ENCODE peak calls at places on chromosomes 3 and 15, in nine cellular contexts. One of them, this sample, is unnamed.

GRCh38 chr15:66285462-66286280 is 7.7 kb upstream of the DIS3L start:
- DNase-seq in aorta: no peak
- DNase-seq in omental fat pad: no peak
- DNase-seq in prostate gland: no peak
- DNase-seq in amygdala: no peak
- DNase-seq in pancreas: no peak
- DNase-seq in NCI-H1092: no peak
- DNase-seq in coronary artery: no peak
- DNase-seq in NCI-H510A treated with DMSO at 0.1 percent for 48 hours: no peak
- DNase-seq in this sample: no peak

GRCh38 chr3:188817103-188817919 is 354.5 kb upstream of the TPRG1 start:
- DNase-seq in pancreas: no peak
- DNase-seq in prostate gland: no peak
- DNase-seq in NCI-H510A treated with DMSO at 0.1 percent for 48 hours: no peak
- DNase-seq in NCI-H1092: no peak
- DNase-seq in aorta: no peak
- DNase-seq in omental fat pad: no peak
- DNase-seq in coronary artery: no peak
- DNase-seq in amygdala: no peak
- DNase-seq in this sample: no peak

GRCh38 chr3:9508781-9509180 is 44.8 kb downstream of the LHFPL4 start:
- DNase-seq in coronary artery: no peak
- DNase-seq in NCI-H510A treated with DMSO at 0.1 percent for 48 hours: no peak
- DNase-seq in aorta: no peak
- DNase-seq in amygdala: no peak
- DNase-seq in NCI-H1092: no peak
- DNase-seq in pancreas: no peak
- DNase-seq in prostate gland: no peak
- DNase-seq in omental fat pad: no peak
- DNase-seq in this sample: no peak

GRCh38 chr3:104768886-104769285 is 597.8 kb upstream of the ALCAM start:
- DNase-seq in prostate gland: no peak
- DNase-seq in pancreas: no peak
- DNase-seq in NCI-H510A treated with DMSO at 0.1 percent for 48 hours: no peak
- DNase-seq in NCI-H1092: no peak
- DNase-seq in amygdala: no peak
- DNase-seq in aorta: no peak
- DNase-seq in omental fat pad: no peak
- DNase-seq in coronary artery: no peak
- DNase-seq in this sample: no peak

GRCh38 chr3:67605377-67605776 is 49.0 kb downstream of the SUCLG2 start:
- DNase-seq in prostate gland: no peak
- DNase-seq in omental fat pad: no peak
- DNase-seq in NCI-H510A treated with DMSO at 0.1 percent for 48 hours: no peak
- DNase-seq in pancreas: no peak
- DNase-seq in aorta: no peak
- DNase-seq in coronary artery: no peak
- DNase-seq in amygdala: no peak
- DNase-seq in NCI-H1092: no peak
- DNase-seq in this sample: peak

GRCh38 chr15:41438206-41438605 is 21.3 kb downstream of the RTF1 start:
- DNase-seq in NCI-H510A treated with DMSO at 0.1 percent for 48 hours: no peak
- DNase-seq in prostate gland: no peak
- DNase-seq in amygdala: no peak
- DNase-seq in pancreas: no peak
- DNase-seq in coronary artery: no peak
- DNase-seq in aorta: peak
- DNase-seq in omental fat pad: no peak
- DNase-seq in NCI-H1092: no peak
- DNase-seq in this sample: no peak

GRCh38 chr15:62568004-62568403 is 402.9 kb upstream of the C2CD4B start:
- DNase-seq in amygdala: no peak
- DNase-seq in omental fat pad: no peak
- DNase-seq in NCI-H510A treated with DMSO at 0.1 percent for 48 hours: no peak
- DNase-seq in aorta: no peak
- DNase-seq in prostate gland: no peak
- DNase-seq in pancreas: no peak
- DNase-seq in NCI-H1092: no peak
- DNase-seq in coronary artery: no peak
- DNase-seq in this sample: no peak

GRCh38 chr15:85929786-85930185 is 135.1 kb upstream of the KLHL25 start:
- DNase-seq in NCI-H1092: no peak
- DNase-seq in aorta: no peak
- DNase-seq in NCI-H510A treated with DMSO at 0.1 percent for 48 hours: no peak
- DNase-seq in prostate gland: no peak
- DNase-seq in coronary artery: no peak
- DNase-seq in pancreas: no peak
- DNase-seq in omental fat pad: no peak
- DNase-seq in amygdala: no peak
- DNase-seq in this sample: no peak

GRCh38 chr15:53412542-53412941 is 346.9 kb downstream of the WDR72 start:
- DNase-seq in pancreas: no peak
- DNase-seq in NCI-H510A treated with DMSO at 0.1 percent for 48 hours: no peak
- DNase-seq in amygdala: no peak
- DNase-seq in NCI-H1092: no peak
- DNase-seq in prostate gland: no peak
- DNase-seq in aorta: no peak
- DNase-seq in omental fat pad: no peak
- DNase-seq in coronary artery: no peak
- DNase-seq in this sample: no peak

GRCh38 chr15:77035999-77036471 is 34.9 kb downstream of the TSPAN3 start:
- DNase-seq in coronary artery: peak
- DNase-seq in amygdala: no peak
- DNase-seq in aorta: peak
- DNase-seq in prostate gland: no peak
- DNase-seq in pancreas: no peak
- DNase-seq in NCI-H510A treated with DMSO at 0.1 percent for 48 hours: no peak
- DNase-seq in omental fat pad: no peak
- DNase-seq in NCI-H1092: no peak
- DNase-seq in this sample: no peak

GRCh38 chr3:48595075-48595525 is at the start of gene COL7A1:
- DNase-seq in omental fat pad: no peak
- DNase-seq in NCI-H1092: no peak
- DNase-seq in NCI-H510A treated with DMSO at 0.1 percent for 48 hours: no peak
- DNase-seq in prostate gland: no peak
- DNase-seq in amygdala: no peak
- DNase-seq in coronary artery: no peak
- DNase-seq in pancreas: no peak
- DNase-seq in aorta: no peak
- DNase-seq in this sample: no peak

GRCh38 chr3:170414202-170414663 is 4.4 kb upstream of the CLDN11 start:
- DNase-seq in amygdala: no peak
- DNase-seq in NCI-H510A treated with DMSO at 0.1 percent for 48 hours: peak
- DNase-seq in omental fat pad: no peak
- DNase-seq in NCI-H1092: peak
- DNase-seq in aorta: peak
- DNase-seq in prostate gland: no peak
- DNase-seq in coronary artery: no peak
- DNase-seq in pancreas: no peak
- DNase-seq in this sample: peak

This sample was measured in GM04503.